ENCODE peak calls at places on chromosomes 13 and 19, in eight cellular contexts. G, U, I, P, A, B, V and F are unnamed samples.

GRCh38 chr13:100234006-100234405 is 145.1 kb downstream of the PCCA start:
- DNase-seq in V (no peak), U (no peak), I (no peak), G (no peak), P (no peak), A (no peak), B (no peak), F (no peak)

GRCh38 chr13:99743079-99743478 is 228.5 kb downstream of the ZIC5 start:
- DNase-seq in G (no peak), I (no peak), U (no peak), V (no peak), A (no peak), B (no peak), P (no peak), F (no peak)

GRCh38 chr13:100221166-100221565 is 132.3 kb downstream of the PCCA start:
- DNase-seq in A (no peak), V (no peak), P (no peak), I (no peak), B (no peak), G (no peak), U (no peak), F (no peak)

GRCh38 chr19:12789098-12789903 is 2.0 kb upstream of the JUNB start:
- DNase-seq in U (no peak), G (peak; percentile 25), I (no peak), B (no peak), V (no peak), P (no peak), A (peak; percentile 49), F (peak; percentile 56)

GRCh38 chr13:93004919-93005318 is 221.7 kb upstream of the GPC6 start:
- DNase-seq in A (no peak), B (no peak), U (no peak), P (no peak), V (no peak), I (peak; percentile 41), G (no peak), F (peak; percentile 32)

GRCh38 chr19:32869369-32870153 is at the start of gene SLC7A9:
- DNase-seq in P (no peak), B (no peak), A (no peak), U (no peak), I (no peak), V (no peak), G (no peak), F (no peak)

GRCh38 chr13:50219743-50220142 is 204.5 kb downstream of the KCNRG start:
- DNase-seq in G (no peak), B (no peak), A (no peak), U (no peak), P (no peak), I (no peak), V (no peak), F (no peak)

GRCh38 chr13:44763604-44764311 is 187.6 kb upstream of the TSC22D1 start:
- DNase-seq in P (no peak), I (no peak), V (no peak), G (no peak), B (no peak), U (no peak), A (no peak), F (no peak)

GRCh38 chr13:109271991-109272454 is 514.4 kb downstream of the IRS2 start:
- DNase-seq in B (no peak), U (no peak), A (no peak), G (peak; percentile 49), I (no peak), V (no peak), P (peak; percentile 29), F (peak; percentile 79)

GRCh38 chr13:33057019-33057785 is 41.0 kb downstream of the KL start:
- DNase-seq in G (peak; percentile 47), V (no peak), U (no peak), A (no peak), I (no peak), P (no peak), B (no peak), F (peak; percentile 42)

GRCh38 chr19:55369651-55370304 is 485 bp downstream of the IL11 start:
- DNase-seq in I (peak; percentile 91), G (peak; percentile 72), U (no peak), A (peak; percentile 84), B (no peak), P (peak; percentile 58), V (peak; percentile 68), F (peak; percentile 48)

GRCh38 chr13:34469212-34469983 is 472.7 kb upstream of the NBEA start:
- DNase-seq in G (peak; percentile 92), I (no peak), P (peak; percentile 39), B (no peak), V (no peak), U (no peak), A (peak; percentile 60), F (peak; percentile 23)

GRCh38 chr19:49654581-49654980 is 11.1 kb downstream of the IRF3 start:
- DNase-seq in P (no peak), G (no peak), A (no peak), I (no peak), V (no peak), B (no peak), U (no peak), F (no peak)

GRCh38 chr13:99055286-99056073 is 77.6 kb upstream of the DOCK9 start:
- DNase-seq in P (no peak), V (no peak), I (peak; percentile 37), B (no peak), U (peak; percentile 52), G (no peak), A (no peak), F (no peak)

GRCh38 chr13:97004096-97004876 is 10.0 kb upstream of the OXGR1 start:
- DNase-seq in B (no peak), A (no peak), P (peak; percentile 60), G (peak; percentile 26), I (no peak), V (no peak), U (no peak), F (peak; percentile 79)

GRCh38 chr13:38017320-38017719 is 147.7 kb upstream of the TRPC4 start:
- DNase-seq in B (no peak), P (no peak), V (no peak), I (no peak), U (no peak), G (no peak), A (no peak), F (no peak)

GRCh38 chr13:60226507-60226906 is 62.8 kb upstream of the DIAPH3 start:
- DNase-seq in P (peak; percentile 54), V (no peak), G (peak; percentile 30), U (no peak), I (peak; percentile 44), B (no peak), A (peak; percentile 4), F (peak; percentile 53)
- TF ChIP-seq CTCF in P (peak; percentile 45), V (no peak), G (peak; percentile 53), U (no peak), I (peak; percentile 65), B (peak; percentile 55), A (peak; percentile 22), F (peak; percentile 56)

GRCh38 chr13:91314888-91315287 is 32.6 kb upstream of the MIR17HG start:
- DNase-seq in U (no peak), I (no peak), P (no peak), V (no peak), B (no peak), G (no peak), A (no peak), F (no peak)

GRCh38 chr13:91311491-91311890 is 36.0 kb upstream of the MIR17HG start:
- DNase-seq in G (no peak), V (no peak), B (no peak), A (no peak), I (no peak), U (no peak), P (no peak), F (no peak)

GRCh38 chr13:91313581-91313980 is 33.9 kb upstream of the MIR17HG start:
- DNase-seq in V (no peak), G (no peak), P (no peak), I (no peak), A (no peak), U (no peak), B (no peak), F (peak; percentile 1)

GRCh38 chr13:91312324-91312723 is 35.2 kb upstream of the MIR17HG start:
- DNase-seq in P (no peak), U (no peak), G (no peak), B (no peak), A (no peak), V (no peak), I (no peak), F (no peak)

GRCh38 chr13:91313103-91313502 is 34.4 kb upstream of the MIR17HG start:
- DNase-seq in A (no peak), U (no peak), B (no peak), P (peak; percentile 36), I (no peak), G (peak; percentile 22), V (no peak), F (peak; percentile 30)
- TF ChIP-seq CTCF in A (peak; percentile 34), U (peak; percentile 28), B (peak; percentile 39), P (peak; percentile 50), I (peak; percentile 65), G (peak; percentile 38), V (peak; percentile 26), F (peak; percentile 56)

GRCh38 chr19:1847684-1848398 is 442 bp downstream of the REXO1 start:
- DNase-seq in B (no peak), I (no peak), P (peak; percentile 37), U (no peak), V (no peak), G (peak; percentile 25), A (no peak), F (peak; percentile 56)
- TF ChIP-seq CTCF in B (no peak), I (no peak), P (no peak), U (no peak), V (no peak), G (no peak), A (no peak), F (no peak)

DNA sequence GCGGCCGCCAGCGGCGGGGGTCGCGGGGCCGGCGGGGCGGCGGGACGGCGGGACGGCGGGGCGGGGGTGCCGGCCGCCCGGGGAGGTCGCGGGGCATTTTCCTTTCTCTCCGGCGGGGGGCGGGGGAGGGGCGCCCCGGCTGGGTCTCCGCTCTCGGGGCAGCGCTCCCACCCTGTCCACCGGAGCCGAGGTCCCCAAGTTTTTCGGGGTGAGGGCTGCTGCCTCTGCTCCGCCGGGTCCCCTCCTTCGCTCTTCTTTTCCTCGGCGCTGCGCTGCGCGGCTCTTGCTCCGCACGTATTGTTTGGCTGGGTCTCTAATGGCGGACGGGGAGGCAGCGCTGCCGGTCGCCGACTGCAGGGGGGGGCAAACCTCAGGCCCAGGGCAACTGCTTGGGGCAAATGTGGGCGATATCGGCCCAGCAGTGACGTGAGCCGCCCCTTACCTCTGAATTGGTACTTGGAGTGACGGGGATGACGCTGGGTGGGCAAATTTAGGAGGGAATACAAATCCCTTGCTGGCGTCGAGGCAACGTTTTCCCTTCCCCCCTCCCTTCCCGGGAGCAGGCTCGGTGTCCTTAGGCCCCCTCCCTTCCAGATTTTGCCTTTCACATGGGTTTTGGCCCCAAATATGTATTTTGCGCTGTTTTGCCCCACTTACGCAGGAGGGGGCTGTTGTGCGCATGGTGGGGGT is 759 bp downstream of the ZMYM2 start:
- DNase-seq in V (peak; percentile 67), U (peak; percentile 79), I (peak; percentile 60), B (no peak), G (peak; percentile 27), P (peak; percentile 47), A (peak; percentile 38), F (peak; percentile 52)
- TF ChIP-seq CTCF in V (no peak), U (no peak), I (no peak), B (peak; percentile 42), G (no peak), P (peak; percentile 2), A (no peak), F (peak; percentile 41)